ENCODE peak calls at places on chromosomes 7 and 10, in six cellular contexts. E is stomach, B is bronchial epithelial cell, Z is astrocyte of the cerebellum, N is RWPE2, X is AG04450. A is an unnamed sample.

GRCh38 chr10:86966008-86966654 is 2.2 kb upstream of the ADIRF start:
- DNase-seq in B (no peak), Z (no peak), N (no peak), X (no peak), E (peak), A (no peak)

GRCh38 chr7:112989531-112989930 is 97.1 kb downstream of the GPR85 start:
- DNase-seq in B (no peak), Z (no peak), N (no peak), X (no peak), E (no peak), A (no peak)

GRCh38 chr10:104447899-104448298 is 94.3 kb downstream of the CFAP58 start:
- DNase-seq in X (no peak), B (no peak), Z (no peak), E (no peak), N (no peak), A (no peak)

GRCh38 chr7:140697447-140698143 is 1.1 kb downstream of the NDUFB2 start:
- DNase-seq in N (no peak), Z (peak), X (no peak), E (no peak), B (peak), A (peak)

GRCh38 chr7:134515569-134516468 is 11.5 kb upstream of the AKR1B10 start:
- DNase-seq in Z (peak), B (peak), N (no peak), X (peak), E (no peak), A (peak)

GRCh38 chr7:74569501-74570075 is 87.9 kb upstream of the GTF2I start:
- DNase-seq in B (no peak), E (no peak), X (no peak), Z (no peak), N (no peak), A (no peak)

GRCh38 chr10:93413252-93413689 is 68.9 kb downstream of the MYOF start:
- DNase-seq in E (no peak), X (no peak), Z (no peak), B (peak), N (no peak), A (no peak)

GRCh38 chr10:119119400-119119799 is 15.5 kb downstream of the DENND10 start:
- DNase-seq in X (no peak), E (no peak), B (no peak), Z (no peak), N (no peak), A (no peak)

GRCh38 chr10:5575144-5575481 is 50.4 kb downstream of the CALML3 start:
- DNase-seq in N (no peak), X (no peak), E (no peak), B (no peak), Z (no peak), A (no peak)

GRCh38 chr10:89550509-89550908 is 15.1 kb upstream of the SLC16A12 start:
- DNase-seq in X (no peak), E (peak), N (no peak), Z (no peak), B (no peak), A (no peak)

GRCh38 chr10:81101062-81101461 is 563.4 kb downstream of the SH2D4B start:
- DNase-seq in N (no peak), B (no peak), X (no peak), E (no peak), Z (no peak), A (no peak)

GRCh38 chr10:131748831-131749766 is 151.7 kb upstream of the PPP2R2D start:
- DNase-seq in N (peak), Z (no peak), E (no peak), B (no peak), X (no peak), A (no peak)

GRCh38 chr7:25167262-25167843 is 42.3 kb upstream of the CYCS start:
- DNase-seq in B (peak), Z (no peak), E (peak), X (no peak), N (no peak), A (no peak)

GRCh38 chr10:132110091-132110490 is 44.3 kb downstream of the JAKMIP3 start:
- DNase-seq in B (no peak), X (no peak), N (no peak), Z (no peak), E (peak), A (no peak)

GRCh38 chr10:78864761-78865517 is 203.8 kb upstream of the ZMIZ1 start:
- DNase-seq in Z (no peak), N (no peak), B (no peak), X (no peak), E (no peak), A (no peak)

GRCh38 chr7:61111-61510 is 131.3 kb upstream of the FAM20C start:
- DNase-seq in Z (no peak), B (no peak), X (no peak), E (no peak), N (peak), A (no peak)

GRCh38 chr7:73332447-73332846 is 4.5 kb downstream of the FKBP6 start:
- DNase-seq in E (no peak), X (no peak), B (no peak), N (no peak), Z (no peak), A (no peak)

DNA sequence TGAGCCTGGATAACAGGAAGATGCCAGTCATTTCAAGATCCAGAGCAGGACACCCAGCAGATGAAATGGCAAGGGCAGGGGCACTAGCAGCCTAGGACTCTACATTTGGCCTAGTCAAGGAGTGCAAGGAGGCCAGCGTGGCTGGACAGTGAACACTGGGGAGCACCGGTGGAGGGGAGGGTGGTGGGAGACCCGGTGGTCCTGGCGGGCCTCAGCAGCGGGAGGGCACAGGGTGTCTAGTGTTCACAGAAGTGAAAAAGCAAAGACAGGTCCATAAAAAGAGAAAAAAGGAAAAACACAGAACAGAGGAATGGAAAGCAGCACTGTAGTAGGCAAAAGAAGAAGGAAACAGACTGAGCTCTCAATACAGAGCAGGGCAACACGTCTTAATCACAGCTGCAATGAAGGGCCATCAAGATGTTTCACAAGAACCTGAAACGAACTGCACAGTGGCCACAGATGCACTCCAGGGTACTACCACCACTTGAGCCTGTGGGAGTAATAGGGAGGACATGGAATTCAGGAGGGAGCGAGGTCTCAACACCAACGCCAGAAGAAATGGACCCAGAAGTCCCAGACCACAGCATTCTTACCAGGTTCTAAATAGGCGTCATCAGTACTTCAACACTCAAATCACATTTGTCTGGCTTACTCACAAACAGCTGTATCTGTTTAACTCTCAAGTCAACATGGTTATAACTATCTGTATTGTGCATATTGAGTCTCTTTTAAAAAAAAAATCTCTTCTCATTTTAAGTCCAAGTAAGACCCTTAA is 573.7 kb downstream of the PARD3 start:
- DNase-seq in E (no peak), B (no peak), X (no peak), N (no peak), Z (no peak), A (no peak)
- TF ChIP-seq CTCF in E (no peak), B (no peak), X (no peak), N (no peak), Z (no peak), A (no peak)

GRCh38 chr7:26295015-26295414 is 3.4 kb downstream of the SNX10 start:
- DNase-seq in B (no peak), N (no peak), X (no peak), Z (no peak), E (no peak), A (no peak)

GRCh38 chr7:26293569-26294308 is 2.1 kb downstream of the SNX10 start:
- DNase-seq in X (no peak), B (no peak), E (no peak), Z (no peak), N (no peak), A (no peak)

GRCh38 chr7:26292768-26293560 is 1.3 kb downstream of the SNX10 start:
- DNase-seq in E (no peak), Z (no peak), N (no peak), B (no peak), X (no peak), A (no peak)

GRCh38 chr7:26291251-26291650 is 411 bp upstream of the SNX10 start:
- DNase-seq in E (no peak), Z (no peak), N (no peak), B (no peak), X (no peak), A (no peak)

DNA sequence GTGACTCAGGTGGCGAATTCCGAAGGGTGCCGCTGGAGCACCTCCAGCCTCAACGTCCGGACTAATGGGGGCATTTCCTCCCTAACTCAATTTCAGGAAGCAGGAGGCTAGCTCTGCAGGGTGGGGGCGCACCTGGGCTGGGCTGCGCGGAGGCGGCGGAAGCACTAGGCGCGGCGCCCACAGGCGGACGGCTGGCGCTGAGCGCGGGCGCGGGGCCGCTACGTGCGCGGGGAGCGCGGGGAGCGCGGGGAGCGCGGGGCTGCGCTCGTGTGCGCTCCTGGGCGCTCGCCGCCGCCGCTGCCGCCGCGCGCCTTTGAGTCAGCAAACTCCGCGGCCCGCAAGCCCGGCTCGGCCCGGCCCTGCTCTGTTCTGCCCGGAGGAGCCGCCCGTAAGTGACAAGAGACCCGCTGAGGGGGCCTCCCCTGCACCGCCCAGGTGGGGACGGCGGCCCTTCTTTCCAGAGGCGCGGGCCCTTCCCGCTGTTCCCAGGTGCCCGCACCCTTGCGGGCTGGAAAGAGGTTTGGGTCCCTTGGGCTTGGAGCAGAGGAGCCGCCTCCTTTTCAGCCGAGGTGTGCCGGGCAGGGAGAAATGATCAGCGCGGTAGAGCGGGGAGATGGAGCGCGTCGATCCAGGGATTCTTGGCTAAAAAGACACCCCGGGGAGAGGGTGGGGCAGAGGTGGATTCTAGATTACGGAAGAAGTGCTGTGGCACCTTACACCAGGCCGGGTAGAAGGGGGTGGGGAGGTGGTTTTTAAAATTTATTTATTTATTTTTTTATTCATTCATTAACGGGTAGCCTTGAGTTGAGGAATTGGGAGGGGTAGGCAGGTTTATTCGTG is at the start of gene SNX10:
- DNase-seq in E (peak), B (peak), Z (no peak), N (no peak), X (no peak), A (no peak)
- TF ChIP-seq CTCF in E (no peak), B (peak), Z (no peak), N (peak), X (no peak), A (no peak)

GRCh38 chr10:43265799-43266721 is 805 bp downstream of the RASGEF1A start:
- DNase-seq in E (peak), X (no peak), N (peak), B (no peak), Z (no peak), A (no peak)
- TF ChIP-seq CTCF in E (no peak), X (no peak), N (peak), B (peak), Z (peak), A (no peak)

GRCh38 chr10:95907454-95908253 is at the start of gene CC2D2B:
- DNase-seq in X (peak), B (peak), Z (peak), N (peak), E (peak), A (peak)
- TF ChIP-seq CTCF in X (peak), B (peak), Z (no peak), N (peak), E (no peak), A (no peak)

DNA sequence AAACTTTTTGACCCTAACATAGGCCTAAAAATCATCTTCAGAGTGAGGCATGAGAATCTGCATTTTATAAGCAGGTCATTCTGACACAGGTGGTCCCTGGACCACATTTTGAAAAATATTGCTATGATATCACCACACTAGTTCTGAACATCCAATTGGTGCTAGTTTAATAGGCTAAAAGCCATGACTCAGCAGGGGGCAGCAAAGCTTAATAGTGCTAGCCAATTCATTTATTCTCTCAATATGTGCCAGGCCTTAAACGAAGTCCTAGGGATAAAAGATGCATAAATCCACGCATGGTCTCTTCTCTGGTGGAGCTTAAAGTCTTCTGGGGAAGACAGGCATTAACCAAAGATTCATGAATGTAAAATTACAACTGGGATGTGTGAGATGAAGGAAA is 10.2 kb upstream of the SLC25A28 start:
- DNase-seq in X (peak), B (peak), N (no peak), Z (peak), E (peak), A (peak)
- TF ChIP-seq CTCF in X (peak), B (peak), N (peak), Z (no peak), E (no peak), A (peak)

GRCh38 chr7:95718556-95719410 is 53.6 kb upstream of the DYNC1I1 start:
- DNase-seq in Z (no peak), B (peak), X (no peak), E (no peak), N (no peak), A (no peak)
- TF ChIP-seq CTCF in Z (peak), B (peak), X (peak), E (no peak), N (peak), A (peak)

GRCh38 chr10:19231034-19231433 is 182.4 kb downstream of the MALRD1 start:
- DNase-seq in E (no peak), Z (no peak), X (no peak), B (no peak), N (no peak), A (no peak)
- TF ChIP-seq CTCF in E (no peak), Z (no peak), X (no peak), B (no peak), N (no peak), A (no peak)

DNA sequence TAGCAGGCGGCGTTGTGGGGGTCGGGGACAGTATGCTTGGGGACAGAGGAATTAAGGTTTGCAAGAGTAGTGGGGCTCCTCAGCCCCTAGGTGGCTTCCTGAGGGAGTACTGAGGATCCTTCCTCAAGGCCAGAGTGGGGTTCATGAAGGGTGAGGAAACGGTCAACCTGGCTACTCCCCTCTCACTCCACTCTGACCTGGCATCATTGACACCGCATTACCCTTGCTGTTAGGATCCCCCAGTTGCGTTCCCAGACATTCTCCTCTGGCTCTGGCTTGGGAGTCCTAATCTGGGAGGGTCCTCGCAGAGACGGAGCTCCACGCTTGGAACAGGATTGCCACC is 496 bp downstream of the EPHB6 start:
- DNase-seq in X (no peak), Z (no peak), E (no peak), N (no peak), B (no peak), A (no peak)
- TF ChIP-seq CTCF in X (no peak), Z (peak), E (no peak), N (no peak), B (peak), A (no peak)

GRCh38 chr7:50588937-50589336 is 23.7 kb upstream of the DDC start:
- DNase-seq in N (no peak), X (no peak), B (no peak), Z (no peak), E (no peak), A (no peak)
- TF ChIP-seq CTCF in N (no peak), X (peak), B (no peak), Z (peak), E (no peak), A (no peak)